ENCODE peak calls at places on chromosomes 7 and 10, in eight cellular contexts. E is fibroblast of lung, I is kidney, D is PC-3, U is IMR-90, G is MM.1S, Q is colonic mucosa, H is mammary epithelial cell. J is an unnamed sample.
A peak's percentile ranks its signal among the peaks of the same experiment; 100 is the strongest.

GRCh38 chr7:123122951-123123350 is 76.8 kb downstream of the SLC13A1 start:
- DNase-seq in H (no peak), D (no peak), G (no peak), Q (no peak), U (no peak), I (no peak), E (no peak), J (no peak)

GRCh38 chr10:78584266-78584665 is 484.5 kb upstream of the ZMIZ1 start:
- DNase-seq in G (no peak), H (no peak), I (no peak), U (no peak), Q (no peak), E (no peak), D (no peak), J (peak; percentile 35)

GRCh38 chr7:94509879-94510581 is 421 bp downstream of the CASD1 start:
- DNase-seq in E (peak; percentile 66), G (peak; percentile 60), D (peak; percentile 54), I (peak; percentile 88), H (peak; percentile 48), Q (peak; percentile 70), U (peak; percentile 53), J (peak; percentile 90)

GRCh38 chr10:126375926-126376554 is 12.2 kb downstream of the ADAM12 start:
- DNase-seq in G (no peak), Q (no peak), D (peak; percentile 55), H (no peak), I (no peak), E (peak; percentile 25), U (peak; percentile 61), J (no peak)

GRCh38 chr7:57182031-57182430 is 49.8 kb upstream of the ZNF479 start:
- DNase-seq in H (no peak), E (no peak), Q (no peak), G (no peak), U (no peak), D (peak; percentile 2), I (no peak), J (no peak)

GRCh38 chr7:90613088-90613498 is 17.0 kb downstream of the CDK14 start:
- DNase-seq in Q (no peak), D (no peak), G (no peak), I (no peak), H (no peak), U (peak; percentile 43), E (no peak), J (no peak)

GRCh38 chr7:446289-446935 is 73.2 kb downstream of the PDGFA start:
- DNase-seq in D (no peak), I (peak; percentile 64), U (no peak), H (no peak), G (no peak), Q (no peak), E (no peak), J (no peak)

GRCh38 chr10:124408357-124408756 is 10.4 kb downstream of the OAT start:
- DNase-seq in E (no peak), H (no peak), G (no peak), U (no peak), Q (no peak), D (no peak), I (no peak), J (no peak)

GRCh38 chr10:85317827-85318226 is 989.4 kb downstream of the CCSER2 start:
- DNase-seq in D (no peak), U (no peak), I (no peak), G (peak; percentile 8), E (no peak), H (no peak), Q (no peak), J (peak; percentile 64)

GRCh38 chr7:19377611-19378339 is 232.6 kb upstream of the FERD3L start:
- DNase-seq in I (no peak), H (no peak), U (peak; percentile 90), G (no peak), E (peak; percentile 86), D (peak; percentile 19), Q (no peak), J (no peak)
- H3K4me3 ChIP-seq in I (no peak overlapping the region), H (no peak overlapping the region), U (peak overlapping the region; percentile 32), G (no peak overlapping the region), E (peak overlapping the region; percentile 27), D (no peak overlapping the region), Q (no peak overlapping the region), J (no peak overlapping the region)

DNA sequence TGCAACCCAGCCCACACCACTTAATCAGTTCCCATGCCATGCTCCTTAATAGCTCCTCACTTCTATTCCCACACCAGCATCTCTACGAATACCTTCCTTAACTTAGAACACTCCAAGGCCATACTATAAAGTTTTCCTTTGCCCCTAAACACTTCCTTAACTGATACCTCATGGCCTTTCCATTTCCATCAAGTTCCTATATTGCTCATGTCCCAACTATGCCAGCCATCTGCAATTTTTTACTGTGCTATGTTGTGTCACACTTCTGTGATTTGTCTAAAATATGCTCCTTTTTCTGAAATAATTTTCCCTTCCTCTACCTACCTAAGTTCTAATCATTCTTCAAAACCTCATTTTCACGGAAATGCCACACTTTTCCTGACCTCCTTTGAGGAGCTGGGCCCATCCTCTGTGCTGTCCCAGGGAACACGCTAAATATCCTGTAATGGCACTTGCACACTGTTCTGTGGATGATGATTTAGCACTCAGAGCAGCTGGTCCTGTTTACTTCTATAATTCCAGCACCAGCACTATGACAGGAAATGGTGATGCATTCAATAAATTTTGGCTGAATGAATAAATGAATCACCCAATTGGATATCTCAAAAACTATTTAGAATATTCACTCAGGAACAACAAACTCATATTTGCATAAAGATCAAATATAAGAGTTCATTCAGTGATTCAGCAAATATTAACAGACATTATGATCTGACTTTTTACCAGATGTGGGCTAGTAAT is 266.5 kb upstream of the HGF start:
- DNase-seq in H (peak; percentile 14), I (no peak), Q (no peak), U (peak; percentile 91), D (peak; percentile 73), G (no peak), E (peak; percentile 72), J (no peak)
- H3K9ac ChIP-seq in H (no peak overlapping the region), I (no peak overlapping the region), Q (no peak overlapping the region), U (no peak overlapping the region), D (no peak overlapping the region), G (no peak overlapping the region), E (no peak overlapping the region), J (no peak overlapping the region)

GRCh38 chr10:75099952-75100763 is 11.3 kb upstream of the SAMD8 start:
- DNase-seq in G (peak; percentile 62), D (peak; percentile 99), H (peak; percentile 34), U (peak; percentile 52), I (peak; percentile 91), Q (peak; percentile 80), E (peak; percentile 64), J (peak; percentile 98)

GRCh38 chr10:75095631-75096030 is 15.8 kb upstream of the SAMD8 start:
- DNase-seq in U (no peak), I (no peak), G (no peak), D (no peak), H (no peak), E (no peak), Q (no peak), J (no peak)

GRCh38 chr10:75098902-75099673 is 12.4 kb upstream of the SAMD8 start:
- DNase-seq in Q (no peak), D (no peak), U (no peak), E (no peak), G (no peak), H (no peak), I (peak; percentile 63), J (no peak)

GRCh38 chr10:75096749-75097148 is 14.7 kb upstream of the SAMD8 start:
- DNase-seq in U (no peak), I (no peak), D (peak; percentile 89), H (peak; percentile 21), G (no peak), E (no peak), Q (no peak), J (no peak)

DNA sequence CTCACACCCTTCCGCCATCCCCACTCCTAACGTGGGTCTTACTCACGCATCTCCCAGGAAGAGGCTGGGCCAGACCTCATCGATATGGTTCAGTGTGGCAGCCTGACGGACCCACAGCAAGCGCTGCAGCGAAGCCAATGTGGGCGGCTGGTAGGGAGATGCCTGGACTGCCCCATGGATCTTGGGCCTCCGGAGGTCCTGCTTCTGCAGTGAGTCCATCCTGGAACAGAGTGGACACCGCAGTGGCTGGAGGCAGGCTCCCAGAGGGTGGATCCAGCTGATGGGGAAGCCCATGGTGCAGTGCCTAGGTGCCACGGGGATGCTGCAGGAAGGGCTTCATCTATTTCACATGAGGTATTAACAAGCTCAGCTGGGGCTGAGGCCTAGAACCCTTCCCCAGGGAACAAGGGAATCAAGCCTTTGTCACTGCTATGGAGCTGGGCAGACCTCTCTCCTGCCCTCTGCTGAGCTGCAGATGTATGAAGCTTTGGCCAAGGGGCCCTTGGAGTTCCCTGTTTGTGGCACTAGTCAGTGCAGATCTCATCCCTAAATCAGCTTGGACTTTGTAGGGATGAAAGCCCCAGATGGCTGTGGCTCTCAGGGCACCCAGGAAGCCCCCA is 13.7 kb upstream of the SAMD8 start:
- DNase-seq in D (peak; percentile 58), E (peak; percentile 40), G (no peak), Q (no peak), U (peak; percentile 26), I (no peak), H (no peak), J (peak; percentile 80)
- TF ChIP-seq CTCF in D (peak; percentile 67), E (peak; percentile 46), G (peak; percentile 7), Q (no peak), U (peak; percentile 39), I (no peak), H (no peak), J (peak; percentile 81)

GRCh38 chr7:115477193-115477651 is 553.3 kb downstream of the TFEC start:
- DNase-seq in I (peak; percentile 53), E (peak; percentile 38), U (no peak), Q (peak; percentile 19), H (no peak), G (no peak), D (no peak), J (peak; percentile 81)
- H3K4me3 ChIP-seq in I (peak overlapping the region; percentile 29), E (peak overlapping the region; percentile 58), U (peak overlapping the region; percentile 44), Q (peak overlapping the region; percentile 42), H (no peak overlapping the region), G (peak overlapping the region; percentile 30), D (no peak overlapping the region), J (peak overlapping the region; percentile 81)

J was measured in endodermal cell.